ENCODE peak calls at places on chromosomes 4 and X, in six cellular contexts. One of them, this sample, is unnamed.
A peak's percentile ranks its signal among the peaks of the same experiment; 100 is the strongest.

GRCh38 chr4:155548173-155548572 is 118.5 kb upstream of the GUCY1A1 start:
- DNase-seq in GM04504: no peak
- DNase-seq in OCI-LY7: no peak
- DNase-seq in NCI-H226: no peak
- DNase-seq in NAMALWA: no peak
- DNase-seq in CD8-positive, alpha-beta T cell: no peak
- DNase-seq in this sample: no peak

GRCh38 chr4:93157984-93158383 is 670.6 kb upstream of the ATOH1 start:
- DNase-seq in GM04504: no peak
- DNase-seq in NCI-H226: no peak
- DNase-seq in NAMALWA: peak; percentile 75
- DNase-seq in CD8-positive, alpha-beta T cell: no peak
- DNase-seq in OCI-LY7: no peak
- DNase-seq in this sample: no peak

GRCh38 chr4:167956676-167957075 is 135.7 kb upstream of the ANXA10 start:
- DNase-seq in GM04504: no peak
- DNase-seq in CD8-positive, alpha-beta T cell: no peak
- DNase-seq in NAMALWA: no peak
- DNase-seq in NCI-H226: no peak
- DNase-seq in OCI-LY7: no peak
- DNase-seq in this sample: no peak

GRCh38 chrX:153593811-153594500 is 5.0 kb downstream of the CCNQ start:
- DNase-seq in CD8-positive, alpha-beta T cell: no peak
- DNase-seq in OCI-LY7: no peak
- DNase-seq in NCI-H226: no peak
- DNase-seq in GM04504: no peak
- DNase-seq in NAMALWA: no peak
- DNase-seq in this sample: no peak

GRCh38 chr4:173332963-173333657 is 1.0 kb downstream of the HMGB2 start:
- DNase-seq in GM04504: no peak
- DNase-seq in NAMALWA: peak; percentile 38
- DNase-seq in OCI-LY7: no peak
- DNase-seq in NCI-H226: no peak
- DNase-seq in CD8-positive, alpha-beta T cell: no peak
- DNase-seq in this sample: no peak

GRCh38 chr4:73194064-73194463 is 64.5 kb downstream of the ANKRD17 start:
- DNase-seq in NAMALWA: no peak
- DNase-seq in OCI-LY7: no peak
- DNase-seq in GM04504: no peak
- DNase-seq in CD8-positive, alpha-beta T cell: no peak
- DNase-seq in NCI-H226: no peak
- DNase-seq in this sample: no peak

GRCh38 chr4:74203467-74203866 is 45.5 kb downstream of the MTHFD2L start:
- DNase-seq in NCI-H226: peak; percentile 60
- DNase-seq in NAMALWA: no peak
- DNase-seq in CD8-positive, alpha-beta T cell: no peak
- DNase-seq in GM04504: no peak
- DNase-seq in OCI-LY7: no peak
- DNase-seq in this sample: no peak

GRCh38 chr4:7052923-7053715 is 9.9 kb downstream of the TADA2B start:
- DNase-seq in NCI-H226: no peak
- DNase-seq in GM04504: no peak
- DNase-seq in CD8-positive, alpha-beta T cell: no peak
- DNase-seq in OCI-LY7: no peak
- DNase-seq in NAMALWA: no peak
- DNase-seq in this sample: no peak

GRCh38 chr4:165493359-165493758 is 114.6 kb downstream of the CPE start:
- DNase-seq in GM04504: peak; percentile 21
- DNase-seq in NCI-H226: peak; percentile 61
- DNase-seq in OCI-LY7: peak; percentile 38
- DNase-seq in CD8-positive, alpha-beta T cell: peak; percentile 59
- DNase-seq in NAMALWA: peak; percentile 62
- DNase-seq in this sample: peak; percentile 85

GRCh38 chrX:54785901-54786300 is 12.2 kb downstream of the ITIH6 start:
- DNase-seq in GM04504: no peak
- DNase-seq in NCI-H226: no peak
- DNase-seq in NAMALWA: peak; percentile 31
- DNase-seq in OCI-LY7: peak; percentile 33
- DNase-seq in CD8-positive, alpha-beta T cell: no peak
- DNase-seq in this sample: no peak

GRCh38 chr4:38371391-38371851 is 292.6 kb upstream of the KLF3 start:
- DNase-seq in NCI-H226: peak; percentile 84
- DNase-seq in CD8-positive, alpha-beta T cell: no peak
- DNase-seq in GM04504: peak; percentile 35
- DNase-seq in OCI-LY7: no peak
- DNase-seq in NAMALWA: no peak
- DNase-seq in this sample: no peak

GRCh38 chr4:56149601-56150000 is 200.9 kb downstream of the CEP135 start:
- DNase-seq in NAMALWA: no peak
- DNase-seq in GM04504: peak; percentile 15
- DNase-seq in CD8-positive, alpha-beta T cell: no peak
- DNase-seq in OCI-LY7: no peak
- DNase-seq in NCI-H226: peak; percentile 14
- DNase-seq in this sample: no peak

GRCh38 chr4:18051281-18051680 is 29.7 kb upstream of the LCORL start:
- DNase-seq in OCI-LY7: no peak
- DNase-seq in CD8-positive, alpha-beta T cell: no peak
- DNase-seq in NAMALWA: no peak
- DNase-seq in NCI-H226: peak; percentile 23
- DNase-seq in GM04504: no peak
- DNase-seq in this sample: no peak

GRCh38 chrX:115650449-115650848 is 89.5 kb downstream of the PLS3 start:
- DNase-seq in NAMALWA: no peak
- DNase-seq in GM04504: no peak
- DNase-seq in OCI-LY7: no peak
- DNase-seq in NCI-H226: no peak
- DNase-seq in CD8-positive, alpha-beta T cell: no peak
- DNase-seq in this sample: no peak

GRCh38 chr4:124431663-124432192 is 280.8 kb downstream of the ANKRD50 start:
- DNase-seq in OCI-LY7: no peak
- DNase-seq in NAMALWA: no peak
- DNase-seq in CD8-positive, alpha-beta T cell: no peak
- DNase-seq in NCI-H226: no peak
- DNase-seq in GM04504: no peak
- DNase-seq in this sample: no peak

GRCh38 chrX:70172226-70172625 is 5.1 kb upstream of the DGAT2L6 start:
- DNase-seq in CD8-positive, alpha-beta T cell: no peak
- DNase-seq in NAMALWA: no peak
- DNase-seq in OCI-LY7: no peak
- DNase-seq in NCI-H226: no peak
- DNase-seq in GM04504: no peak
- DNase-seq in this sample: no peak

GRCh38 chr4:102169345-102169744 is 175.9 kb downstream of the SLC39A8 start:
- DNase-seq in NCI-H226: no peak
- DNase-seq in GM04504: no peak
- DNase-seq in CD8-positive, alpha-beta T cell: no peak
- DNase-seq in OCI-LY7: no peak
- DNase-seq in NAMALWA: no peak
- DNase-seq in this sample: no peak

GRCh38 chr4:108360857-108361820 is 192.4 kb upstream of the LEF1 start:
- DNase-seq in OCI-LY7: no peak
- DNase-seq in CD8-positive, alpha-beta T cell: no peak
- DNase-seq in GM04504: peak; percentile 76
- DNase-seq in NCI-H226: peak; percentile 56
- DNase-seq in NAMALWA: no peak
- DNase-seq in this sample: no peak

GRCh38 chr4:33746979-33747378 is 2497.3 kb downstream of the ARAP2 start:
- DNase-seq in OCI-LY7: no peak
- DNase-seq in GM04504: no peak
- DNase-seq in NAMALWA: no peak
- DNase-seq in CD8-positive, alpha-beta T cell: no peak
- DNase-seq in NCI-H226: no peak
- DNase-seq in this sample: no peak

This sample was measured in activated CD8-positive, alpha-beta memory T cell treated with anti-CD3 and anti-CD28 coated beads for 24 hours.